ENCODE peak calls at places on chromosomes 1 and 21, in five cellular contexts. E, P, M, A and W are unnamed samples. For H3K79me1, the result is how much of the 10 kb centered on the place peaks cover.

GRCh38 chr1:44719318-44719717 is 11.7 kb downstream of the RNU5D-1 start:
- DNase-seq in E (no peak), P (no peak), M (no peak), A (no peak), W (no peak)

GRCh38 chr1:27538793-27539192 is 48.8 kb upstream of the WASF2 start:
- DNase-seq in E (no peak), P (peak), M (peak), A (no peak), W (no peak)

GRCh38 chr1:16324456-16324890 is 27.8 kb downstream of the FBXO42 start:
- DNase-seq in E (no peak), P (peak), M (peak), A (no peak), W (peak)

GRCh38 chr1:2275796-2276536 is 47.8 kb downstream of the SKI start:
- DNase-seq in E (peak), P (peak), M (peak), A (no peak), W (no peak)

GRCh38 chr1:19468397-19468956 is 16.9 kb downstream of the CAPZB start:
- DNase-seq in E (no peak), P (peak), M (no peak), A (no peak), W (no peak)

GRCh38 chr1:20279507-20279906 is 11.2 kb upstream of the VWA5B1 start:
- DNase-seq in E (no peak), P (peak), M (peak), A (no peak), W (no peak)

GRCh38 chr1:108117908-108118902 is 81.9 kb downstream of the SLC25A24 start:
- DNase-seq in E (no peak), P (no peak), M (peak), A (no peak), W (peak)

GRCh38 chr1:8472668-8473067 is 154.8 kb downstream of the SLC45A1 start:
- DNase-seq in E (no peak), P (no peak), M (no peak), A (no peak), W (no peak)

GRCh38 chr1:228298471-228298870 is 90.6 kb downstream of the OBSCN start:
- DNase-seq in E (no peak), P (no peak), M (no peak), A (no peak), W (no peak)

GRCh38 chr21:35942211-35943144 is 117.8 kb downstream of the SETD4 start:
- DNase-seq in E (no peak), P (no peak), M (no peak), A (no peak), W (no peak)

GRCh38 chr1:182756423-182756822 is 33.1 kb upstream of the NPL start:
- DNase-seq in E (no peak), P (no peak), M (no peak), A (no peak), W (no peak)

GRCh38 chr1:211603713-211604112 is 24.8 kb upstream of the SLC30A1 start:
- DNase-seq in E (no peak), P (no peak), M (no peak), A (no peak), W (no peak)

GRCh38 chr1:234531181-234532132 is 52.5 kb upstream of the TARBP1 start:
- DNase-seq in E (no peak), P (peak), M (peak), A (no peak), W (peak)

GRCh38 chr1:100834779-100835645 is 59.6 kb downstream of the EXTL2 start:
- DNase-seq in E (peak), P (peak), M (peak), A (no peak), W (no peak)

GRCh38 chr1:43441166-43441893 is 12.4 kb downstream of the HYI start:
- DNase-seq in E (peak), P (no peak), M (no peak), A (no peak), W (no peak)

GRCh38 chr1:57874426-57874825 is 450.6 kb upstream of the DAB1 start:
- DNase-seq in E (no peak), P (no peak), M (no peak), A (no peak), W (peak)

GRCh38 chr1:68955424-68955823 is 458.5 kb upstream of the DEPDC1 start:
- DNase-seq in E (no peak), P (no peak), M (no peak), A (no peak), W (no peak)

GRCh38 chr1:30467101-30467500 is 256.3 kb downstream of the MATN1 start:
- DNase-seq in E (no peak), P (no peak), M (no peak), A (no peak), W (no peak)

GRCh38 chr1:231750818-231751623 is 124.4 kb downstream of the DISC1 start:
- DNase-seq in E (no peak), P (no peak), M (no peak), A (no peak), W (no peak)

GRCh38 chr1:40808444-40808843 is 24.9 kb downstream of the KCNQ4 start:
- DNase-seq in E (no peak), P (no peak), M (no peak), A (no peak), W (no peak)

GRCh38 chr1:66981679-66982078 is 56.9 kb downstream of the MIER1 start:
- DNase-seq in E (no peak), P (no peak), M (peak), A (no peak), W (no peak)

GRCh38 chr1:200866521-200866920 is 6.3 kb upstream of the GPR25 start:
- DNase-seq in E (no peak), P (peak), M (peak), A (no peak), W (no peak)

GRCh38 chr1:42931911-42932422 is 26.7 kb downstream of the SLC2A1 start:
- DNase-seq in E (peak), P (no peak), M (no peak), A (no peak), W (peak)

GRCh38 chr1:61797045-61797755 is 54.9 kb downstream of the PATJ start:
- DNase-seq in E (no peak), P (no peak), M (peak), A (no peak), W (no peak)

GRCh38 chr1:17874665-17875064 is 119.5 kb downstream of the ACTL8 start:
- DNase-seq in E (no peak), P (peak), M (peak), A (no peak), W (peak)

GRCh38 chr1:43769350-43769908 is 62.1 kb downstream of the ST3GAL3 start:
- DNase-seq in E (no peak), P (no peak), M (no peak), A (no peak), W (no peak)

GRCh38 chr1:203672354-203672753 is 45.7 kb downstream of the ATP2B4 start:
- DNase-seq in E (no peak), P (no peak), M (peak), A (no peak), W (no peak)

GRCh38 chr1:24695202-24695974 is 49.9 kb upstream of the CLIC4 start:
- DNase-seq in E (no peak), P (peak), M (no peak), A (no peak), W (no peak)

GRCh38 chr1:218366322-218367052 is 21.4 kb downstream of the TGFB2 start:
- DNase-seq in E (no peak), P (no peak), M (peak), A (no peak), W (no peak)

GRCh38 chr1:12231276-12231595 is 1.4 kb downstream of the VPS13D start:
- DNase-seq in E (no peak), P (peak), M (no peak), A (no peak), W (peak)

GRCh38 chr1:18618546-18619466 is 11.8 kb upstream of the PAX7 start:
- DNase-seq in E (no peak), P (no peak), M (no peak), A (no peak), W (no peak)

GRCh38 chr21:40507978-40508377 is 339.0 kb downstream of the DSCAM start:
- DNase-seq in E (no peak), P (no peak), M (peak), A (no peak), W (no peak)

GRCh38 chr1:232142403-232143314 is 487.3 kb downstream of the SIPA1L2 start:
- DNase-seq in E (no peak), P (no peak), M (peak), A (no peak), W (no peak)

GRCh38 chr1:168287237-168287664 is 6.6 kb downstream of the TBX19 start:
- DNase-seq in E (no peak), P (no peak), M (peak), A (no peak), W (no peak)

GRCh38 chr1:210523830-210524229 is 195.1 kb downstream of the HHAT start:
- DNase-seq in E (no peak), P (no peak), M (no peak), A (no peak), W (no peak)

GRCh38 chr1:154812911-154813816 is 56.9 kb downstream of the KCNN3 start:
- DNase-seq in E (peak), P (peak), M (peak), A (peak), W (peak)

GRCh38 chr1:21966247-21967000 is 10.4 kb upstream of the CELA3B start:
- DNase-seq in E (no peak), P (no peak), M (peak), A (no peak), W (peak)

GRCh38 chr1:33269621-33270020 is 13.3 kb downstream of the ZNF362 start:
- DNase-seq in E (no peak), P (no peak), M (no peak), A (no peak), W (no peak)

GRCh38 chr1:33270379-33270778 is 14.1 kb downstream of the ZNF362 start:
- DNase-seq in E (no peak), P (no peak), M (no peak), A (no peak), W (no peak)

GRCh38 chr1:33272509-33272908 is 16.2 kb downstream of the ZNF362 start:
- DNase-seq in E (no peak), P (no peak), M (no peak), A (no peak), W (no peak)

GRCh38 chr1:33271666-33272505 is 15.6 kb downstream of the ZNF362 start:
- DNase-seq in E (no peak), P (no peak), M (no peak), A (no peak), W (no peak)

DNA sequence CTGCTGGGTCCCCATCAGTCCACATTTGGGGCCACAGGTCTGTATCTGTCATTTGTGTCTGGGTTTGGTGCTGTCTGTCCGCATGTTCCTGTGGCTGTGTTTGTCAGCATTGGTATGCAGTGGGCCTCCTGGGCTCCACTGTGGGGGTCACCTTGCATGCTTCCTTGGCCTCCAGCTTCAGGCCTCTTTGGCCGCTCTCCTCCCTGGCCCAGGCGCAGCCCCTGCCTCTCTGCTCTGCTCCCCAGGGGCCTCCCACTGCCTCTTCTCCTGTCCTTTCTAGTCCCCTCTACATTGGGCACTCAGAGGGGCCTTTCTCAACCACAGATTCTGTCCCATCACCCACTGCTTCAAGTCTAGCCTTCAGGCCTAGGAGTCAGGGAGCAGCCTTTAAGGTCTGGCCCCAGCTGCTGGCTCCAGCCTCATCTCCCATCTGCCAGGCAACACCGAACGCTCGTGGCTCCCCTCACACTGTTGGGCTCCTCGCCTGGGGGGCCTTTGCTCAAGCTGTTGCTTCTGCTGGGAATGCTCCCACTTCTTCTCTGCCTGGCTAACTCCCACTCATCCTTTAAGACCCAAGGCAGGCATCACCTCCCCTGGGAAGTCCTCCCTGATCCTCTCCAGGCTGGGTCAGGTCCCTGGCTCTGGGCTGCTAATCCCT is 14.6 kb downstream of the ZNF362 start:
- DNase-seq in E (no peak), P (no peak), M (no peak), A (no peak), W (no peak)
- H3K79me1 ChIP-seq in E (under half), P (under half), M (half or more), A (under half), W (under half)

GRCh38 chr21:41876396-41876795 is 2.7 kb downstream of the PRDM15 start:
- DNase-seq in E (no peak), P (no peak), M (no peak), A (no peak), W (no peak)

GRCh38 chr21:41874611-41875010 is 4.5 kb downstream of the PRDM15 start:
- DNase-seq in E (no peak), P (no peak), M (no peak), A (no peak), W (no peak)

GRCh38 chr21:41876928-41877652 is 2.1 kb downstream of the PRDM15 start:
- DNase-seq in E (no peak), P (no peak), M (no peak), A (no peak), W (no peak)

GRCh38 chr21:41873426-41873825 is 5.7 kb downstream of the PRDM15 start:
- DNase-seq in E (no peak), P (no peak), M (no peak), A (no peak), W (no peak)

DNA sequence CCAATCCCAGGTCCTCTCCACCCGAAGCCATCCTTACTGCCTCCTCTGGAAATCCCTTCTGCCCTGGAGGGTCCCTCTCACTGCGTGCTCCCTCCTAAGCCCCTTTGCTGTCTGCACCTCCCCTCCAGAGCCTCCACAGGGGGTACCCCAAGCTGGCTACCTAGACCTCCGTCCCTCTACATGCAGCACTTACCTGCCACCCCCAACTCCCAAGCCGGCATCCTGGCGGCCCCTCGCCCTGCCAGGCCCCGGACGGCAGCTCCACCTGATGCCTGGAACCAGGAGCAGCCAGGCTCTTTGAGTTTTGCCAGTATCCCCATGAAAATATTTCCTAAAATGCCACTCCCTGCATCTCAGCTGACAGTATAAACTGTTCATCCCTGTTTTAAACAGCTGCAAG is 4.1 kb downstream of the PRDM15 start:
- DNase-seq in E (no peak), P (no peak), M (no peak), A (no peak), W (no peak)
- H3K79me1 ChIP-seq in E (under half), P (under half), M (half or more), A (under half), W (under half)

GRCh38 chr21:46211786-46212720 is 16.5 kb downstream of the LSS start:
- DNase-seq in E (no peak), P (no peak), M (no peak), A (no peak), W (no peak)

GRCh38 chr21:46208761-46209721 is 19.5 kb downstream of the LSS start:
- DNase-seq in E (no peak), P (no peak), M (no peak), A (no peak), W (no peak)

GRCh38 chr21:46212721-46213484 is 15.7 kb downstream of the LSS start:
- DNase-seq in E (no peak), P (no peak), M (no peak), A (no peak), W (no peak)

GRCh38 chr21:46211376-46211775 is 17.2 kb downstream of the LSS start:
- DNase-seq in E (no peak), P (no peak), M (no peak), A (no peak), W (no peak)

DNA sequence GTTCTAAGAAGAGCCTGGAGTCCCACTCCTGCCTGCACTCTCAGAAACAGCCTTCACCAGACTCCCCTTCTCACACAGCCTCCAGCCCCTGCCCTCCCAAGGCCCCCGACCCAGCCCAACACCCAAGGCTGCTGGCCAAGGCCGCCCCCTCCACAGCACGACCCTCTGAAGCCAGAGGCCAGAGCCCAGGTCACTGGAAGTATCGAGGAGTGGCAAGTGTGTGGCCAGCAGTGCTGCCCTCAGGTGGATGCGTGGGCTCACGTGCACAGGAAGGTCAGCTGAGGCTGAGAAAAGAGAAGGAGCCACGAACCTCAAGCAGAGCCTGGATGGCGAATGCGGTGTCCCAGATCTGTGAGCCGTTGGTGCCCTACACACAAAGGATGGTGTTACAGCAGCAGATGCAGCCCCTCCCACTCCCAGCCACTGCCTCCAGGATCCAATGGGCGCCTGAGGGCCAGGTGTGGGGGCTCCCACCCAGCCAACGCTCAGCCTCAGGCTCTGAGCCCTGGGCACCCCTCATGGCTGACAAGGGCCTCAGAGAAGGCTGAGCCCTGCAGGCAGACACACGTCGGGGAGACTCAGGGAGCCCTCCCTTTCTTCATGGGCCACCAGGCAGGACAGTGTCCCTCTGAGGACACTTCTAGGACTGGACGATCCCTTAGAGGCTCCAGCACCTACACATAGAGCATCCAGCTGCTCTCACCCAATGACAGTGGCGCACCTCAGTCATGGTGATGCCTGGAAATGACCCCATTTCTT is 18.0 kb downstream of the LSS start:
- DNase-seq in E (no peak), P (peak), M (no peak), A (no peak), W (no peak)
- H3K79me1 ChIP-seq in E (under half), P (under half), M (under half), A (under half), W (under half)

GRCh38 chr21:43921602-43921978 is 56.6 kb downstream of the AGPAT3 start:
- DNase-seq in E (no peak), P (no peak), M (no peak), A (no peak), W (no peak)
- H3K79me1 ChIP-seq in E (under half), P (under half), M (half or more), A (under half), W (under half)

GRCh38 chr1:52355436-52355835 is 10.6 kb downstream of the CC2D1B start:
- DNase-seq in E (no peak), P (no peak), M (no peak), A (no peak), W (no peak)

GRCh38 chr1:52355847-52356505 is 10.0 kb downstream of the CC2D1B start:
- DNase-seq in E (no peak), P (no peak), M (no peak), A (no peak), W (no peak)

GRCh38 chr1:52358851-52359497 is 7.0 kb downstream of the CC2D1B start:
- DNase-seq in E (no peak), P (no peak), M (no peak), A (no peak), W (no peak)

GRCh38 chr1:52356818-52357355 is 9.1 kb downstream of the CC2D1B start:
- DNase-seq in E (no peak), P (no peak), M (no peak), A (no peak), W (no peak)

GRCh38 chr1:52357397-52357796 is 8.6 kb downstream of the CC2D1B start:
- DNase-seq in E (no peak), P (no peak), M (no peak), A (no peak), W (no peak)
- H3K79me1 ChIP-seq in E (under half), P (under half), M (under half), A (under half), W (under half)